ENCODE peak calls at places on chromosomes 5 and 9, in nine cellular contexts. S is dorsolateral prefrontal cortex, Y is pancreas, D is smooth muscle cell of the brain vasculature, X is GM06990, B is NCI-H226, O is T-helper 2 cell, W is GM20000, V is NAMALWA. M is an unnamed sample.

GRCh38 chr9:33698267-33698666 is 97.1 kb upstream of the PRSS3 start:
- DNase-seq in D (no peak), X (no peak), W (no peak), B (no peak), S (no peak), V (no peak), O (no peak), Y (no peak), M (no peak)

GRCh38 chr5:167447466-167447865 is 844.0 kb upstream of the WWC1 start:
- DNase-seq in W (no peak), V (no peak), Y (no peak), B (no peak), D (no peak), X (no peak), O (no peak), S (no peak), M (no peak)

GRCh38 chr5:132032156-132032555 is 20.7 kb upstream of the ACSL6 start:
- DNase-seq in W (peak), S (no peak), D (no peak), Y (no peak), V (no peak), X (no peak), O (no peak), B (no peak), M (no peak)

GRCh38 chr9:68955281-68955680 is 58.6 kb downstream of the PRKACG start:
- DNase-seq in D (no peak), O (no peak), B (no peak), Y (no peak), X (no peak), V (no peak), W (no peak), S (no peak), M (no peak)

GRCh38 chr5:137858954-137859353 is 8.7 kb upstream of the MYOT start:
- DNase-seq in B (no peak), O (no peak), V (no peak), S (no peak), X (no peak), Y (no peak), D (no peak), W (no peak), M (no peak)

GRCh38 chr9:93657331-93658111 is 81.1 kb downstream of the PHF2 start:
- DNase-seq in S (peak), V (no peak), Y (no peak), O (no peak), X (no peak), B (no peak), D (no peak), W (no peak), M (no peak)

GRCh38 chr9:112271466-112272098 is 61.8 kb downstream of the PTBP3 start:
- DNase-seq in Y (no peak), V (no peak), S (no peak), B (no peak), W (no peak), X (no peak), D (no peak), O (no peak), M (no peak)

GRCh38 chr9:131709741-131710499 is 30.0 kb downstream of the RAPGEF1 start:
- DNase-seq in S (no peak), X (peak), B (no peak), V (peak), O (no peak), W (peak), Y (no peak), D (no peak), M (no peak)

GRCh38 chr9:78811562-78812276 is 514.8 kb downstream of the PSAT1 start:
- DNase-seq in W (no peak), Y (no peak), B (no peak), V (no peak), D (no peak), X (no peak), S (no peak), O (no peak), M (no peak)

GRCh38 chr5:122436615-122437014 is 124.6 kb downstream of the SNCAIP start:
- DNase-seq in O (no peak), D (no peak), W (no peak), X (no peak), V (no peak), B (no peak), Y (no peak), S (no peak), M (no peak)

GRCh38 chr9:14245901-14246525 is 67.9 kb downstream of the NFIB start:
- DNase-seq in O (no peak), B (peak), V (no peak), D (no peak), S (no peak), W (no peak), X (no peak), Y (no peak), M (no peak)

GRCh38 chr9:6243746-6244145 is 28.1 kb downstream of the IL33 start:
- DNase-seq in D (no peak), V (no peak), X (no peak), Y (no peak), S (no peak), B (peak), O (no peak), W (peak), M (no peak)

GRCh38 chr9:104879555-104880318 is 48.2 kb downstream of the ABCA1 start:
- DNase-seq in O (no peak), D (no peak), V (no peak), Y (no peak), X (no peak), S (no peak), B (no peak), W (no peak), M (no peak)

M was measured in SK-N-SH.